ENCODE peak calls at places on chromosomes 7 and 10, in five cellular contexts. F is HepG2, R is K562, P is SK-N-SH, Q is GM12878. A is an unnamed sample.
A peak's percentile ranks its signal among the peaks of the same experiment; 100 is the strongest.

GRCh38 chr10:22329150-22329549 is 8.3 kb downstream of the BMI1 start:
- DNase-seq in F (no peak), R (peak; percentile 13), Q (no peak), P (no peak), A (no peak)

GRCh38 chr7:27169658-27170493 is 4.2 kb downstream of the HOXA10 start:
- DNase-seq in Q (no peak), P (no peak), R (no peak), F (no peak), A (no peak)

GRCh38 chr10:91381562-91381923 is 28.6 kb upstream of the HECTD2 start:
- DNase-seq in Q (no peak), R (no peak), P (peak; percentile 58), F (no peak), A (no peak)

GRCh38 chr10:43038783-43039628 is 37.9 kb upstream of the RET start:
- DNase-seq in R (no peak), Q (no peak), F (no peak), P (peak; percentile 30), A (no peak)

GRCh38 chr7:123675092-123675473 is 19.4 kb downstream of the LMOD2 start:
- DNase-seq in F (no peak), Q (no peak), P (no peak), R (no peak), A (no peak)

GRCh38 chr7:139034855-139035587 is 821 bp downstream of the ZC3HAV1L start:
- DNase-seq in Q (no peak), P (peak; percentile 85), R (no peak), F (no peak), A (no peak)

GRCh38 chr10:4208499-4208898 is 423.5 kb upstream of the KLF6 start:
- DNase-seq in F (no peak), Q (no peak), R (no peak), P (no peak), A (no peak)

GRCh38 chr7:110870926-110871325 is 220.0 kb upstream of the LRRN3 start:
- DNase-seq in Q (no peak), F (no peak), P (no peak), R (no peak), A (no peak)

GRCh38 chr10:20909801-20910200 is 12.7 kb upstream of the NEBL start:
- DNase-seq in R (no peak), Q (no peak), P (no peak), F (no peak), A (no peak)

GRCh38 chr7:88167223-88167622 is 52.6 kb downstream of the SRI start:
- DNase-seq in R (no peak), P (peak; percentile 19), F (no peak), Q (no peak), A (no peak)

GRCh38 chr10:52400564-52400963 is 86.5 kb downstream of the DKK1 start:
- DNase-seq in F (no peak), Q (no peak), P (no peak), R (no peak), A (no peak)

GRCh38 chr7:3942778-3943177 is 641.7 kb downstream of the SDK1 start:
- DNase-seq in R (no peak), P (no peak), F (no peak), Q (no peak), A (no peak)

GRCh38 chr10:95445223-95445836 is 115.8 kb downstream of the SORBS1 start:
- DNase-seq in F (no peak), R (no peak), P (no peak), Q (no peak), A (no peak)

GRCh38 chr7:17526621-17527020 is 228.2 kb downstream of the AHR start:
- DNase-seq in F (no peak), R (no peak), P (no peak), Q (no peak), A (no peak)

GRCh38 chr10:29535012-29535777 is 99.6 kb downstream of the SVIL start:
- DNase-seq in Q (no peak), P (peak; percentile 71), F (peak; percentile 93), R (peak; percentile 38), A (peak; percentile 72)

GRCh38 chr10:114115661-114116060 is 58.3 kb downstream of the CCDC186 start:
- DNase-seq in Q (no peak), P (no peak), F (no peak), R (no peak), A (no peak)

GRCh38 chr10:9875353-9875752 is 1142.3 kb upstream of the CELF2 start:
- DNase-seq in P (no peak), F (no peak), Q (no peak), R (no peak), A (no peak)

GRCh38 chr10:26468691-26469090 is 30.6 kb downstream of the APBB1IP start:
- DNase-seq in P (no peak), Q (no peak), R (no peak), F (no peak), A (no peak)
- TF ChIP-seq FOXM1 in P (no peak), Q (no peak), R (no peak), F (no peak), A (no peak)

GRCh38 chr10:72058989-72059842 is 29.1 kb downstream of the SPOCK2 start:
- DNase-seq in R (no peak), F (no peak), Q (no peak), P (no peak), A (no peak)
- TF ChIP-seq FOXM1 in R (no peak), F (no peak), Q (no peak), P (no peak), A (no peak)

GRCh38 chr10:49103761-49104160 is 11.6 kb downstream of the VSTM4 start:
- DNase-seq in P (no peak), F (no peak), R (no peak), Q (no peak), A (no peak)
- TF ChIP-seq FOXM1 in P (no peak), F (no peak), R (no peak), Q (no peak), A (no peak)

DNA sequence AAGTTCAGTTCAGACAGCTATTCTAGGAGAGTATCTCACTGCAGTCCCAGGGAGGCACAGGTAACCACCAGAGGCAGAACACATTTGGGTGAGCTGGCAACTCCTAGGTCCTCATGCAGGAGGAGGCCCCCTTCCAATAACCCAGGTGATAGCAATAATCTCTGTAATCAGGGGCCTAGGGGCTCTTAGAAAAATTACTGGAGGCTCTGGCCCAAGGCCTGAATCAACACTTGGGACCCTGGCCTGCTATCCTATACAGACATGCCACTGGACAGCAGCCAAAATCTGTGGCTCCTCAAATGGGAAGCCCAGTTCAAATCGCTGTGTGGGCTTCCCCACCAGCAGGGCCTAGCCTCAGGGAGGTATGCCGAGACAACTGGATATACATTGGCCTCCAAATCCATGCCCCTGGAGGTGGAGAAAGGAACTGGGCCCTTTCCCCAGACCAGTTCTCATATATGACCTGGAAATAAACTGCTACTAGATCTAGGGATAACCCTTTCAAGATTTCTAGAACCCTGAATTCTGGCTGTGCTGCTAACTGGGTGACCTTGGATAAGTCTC is 1.6 kb downstream of the AVPI1 start:
- DNase-seq in F (peak; percentile 87), P (peak; percentile 61), R (peak; percentile 33), Q (no peak), A (peak; percentile 71)
- TF ChIP-seq FOXM1 in F (no peak), P (no peak), R (no peak), Q (no peak), A (no peak)

DNA sequence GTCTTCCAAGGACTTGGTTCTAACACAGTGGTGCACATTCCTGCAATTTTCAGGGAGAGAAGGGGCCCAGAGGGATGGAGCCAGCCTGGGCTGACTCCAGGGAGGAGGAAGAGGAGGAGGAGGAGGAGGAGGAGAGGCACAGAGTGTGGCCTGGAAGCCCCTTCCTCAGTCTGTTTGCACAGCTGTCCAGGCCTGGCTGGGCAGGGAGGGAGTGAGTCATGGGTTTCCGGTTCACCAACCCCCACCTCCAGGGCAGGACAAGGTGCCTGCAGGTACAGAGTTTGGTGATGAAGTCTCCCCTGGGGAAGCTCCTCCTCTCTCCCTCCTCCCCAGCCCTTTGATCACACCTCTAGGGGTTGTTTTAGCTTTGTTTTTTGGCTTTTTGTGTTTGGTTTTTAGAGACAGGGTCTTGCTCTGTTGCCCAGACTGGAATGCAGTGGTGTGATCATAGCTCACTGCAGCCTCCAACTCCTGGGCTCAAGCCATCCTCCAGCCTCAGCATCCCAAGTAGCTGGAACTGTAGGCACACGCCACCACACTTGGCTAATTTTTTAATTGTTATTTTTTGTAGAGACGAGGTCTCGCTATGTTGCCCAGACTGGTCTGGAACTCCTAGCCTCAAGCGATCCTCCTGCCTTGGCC is 77.5 kb upstream of the CUX1 start:
- DNase-seq in F (no peak), P (no peak), Q (no peak), R (no peak), A (no peak)
- TF ChIP-seq FOXM1 in F (no peak), P (no peak), Q (no peak), R (no peak), A (no peak)

GRCh38 chr10:118373786-118374185 is 31.7 kb upstream of the FAM204A start:
- DNase-seq in R (no peak), F (peak; percentile 7), Q (no peak), P (no peak), A (no peak)
- TF ChIP-seq FOXM1 in R (no peak), F (no peak), Q (no peak), P (no peak), A (no peak)

GRCh38 chr10:110336111-110336721 is 31.5 kb upstream of the SMNDC1 start:
- DNase-seq in R (no peak), P (peak; percentile 33), F (no peak), Q (no peak), A (no peak)
- TF ChIP-seq FOXM1 in R (no peak), P (peak; percentile 64), F (no peak), Q (no peak), A (no peak)

GRCh38 chr7:129332354-129333056 is 101.7 kb upstream of the STRIP2 start:
- DNase-seq in R (no peak), F (no peak), P (no peak), Q (no peak), A (no peak)
- TF ChIP-seq FOXM1 in R (no peak), F (no peak), P (no peak), Q (no peak), A (no peak)

A was measured in HEK293T.